ENCODE peak calls at places on chromosomes 12 and 14, in six cellular contexts. H is neural progenitor cell, E is Karpas-422, S is endothelial cell of umbilical vein, W is DND-41, J is H1. G is an unnamed sample.

GRCh38 chr12:42977451-42978230 is 388.1 kb upstream of the PRICKLE1 start:
- DNase-seq in J (no peak), W (no peak), S (no peak), E (no peak), H (no peak), G (no peak)

GRCh38 chr12:115375188-115375991 is 691.4 kb upstream of the TBX3 start:
- DNase-seq in J (no peak), S (no peak), H (no peak), W (peak), E (no peak), G (no peak)

GRCh38 chr12:81450920-81451739 is 308.0 kb downstream of the PPFIA2 start:
- DNase-seq in S (peak), W (peak), J (peak), H (peak), E (peak), G (peak)

GRCh38 chr12:130952106-130952505 is 1.6 kb upstream of the ADGRD1 start:
- DNase-seq in S (no peak), W (no peak), J (no peak), H (no peak), E (no peak), G (no peak)

GRCh38 chr12:89529738-89530137 is 3.9 kb upstream of the POC1B start:
- DNase-seq in H (peak), W (no peak), E (peak), S (peak), J (no peak), G (peak)

GRCh38 chr14:63180017-63180416 is 24.2 kb upstream of the RHOJ start:
- DNase-seq in H (no peak), J (no peak), E (no peak), S (no peak), W (no peak), G (no peak)

GRCh38 chr14:50362791-50363733 is 33.6 kb downstream of the CDKL1 start:
- DNase-seq in H (no peak), J (no peak), S (no peak), W (peak), E (peak), G (no peak)

GRCh38 chr14:35254736-35255135 is 37.4 kb upstream of the PSMA6 start:
- DNase-seq in E (no peak), S (no peak), W (no peak), J (no peak), H (no peak), G (no peak)

GRCh38 chr14:45085004-45085403 is 1.1 kb downstream of the PRPF39 start:
- DNase-seq in J (no peak), H (peak), W (no peak), E (peak), S (peak), G (no peak)

GRCh38 chr14:85058170-85058569 is 471.8 kb upstream of the FLRT2 start:
- DNase-seq in J (no peak), E (no peak), S (no peak), W (no peak), H (no peak), G (no peak)

GRCh38 chr14:41144370-41144769 is 462.3 kb upstream of the LRFN5 start:
- DNase-seq in S (no peak), H (no peak), J (no peak), W (no peak), E (no peak), G (no peak)

GRCh38 chr14:70882771-70883492 is 24.3 kb upstream of the PCNX1 start:
- DNase-seq in E (no peak), H (no peak), S (peak), J (no peak), W (no peak), G (no peak)

GRCh38 chr12:13628067-13628466 is 353.3 kb downstream of the GRIN2B start:
- DNase-seq in E (no peak), H (no peak), W (no peak), S (no peak), J (no peak), G (no peak)

GRCh38 chr12:115687094-115687493 is 590.4 kb downstream of the MED13L start:
- DNase-seq in J (no peak), S (no peak), W (no peak), H (no peak), E (no peak), G (no peak)

GRCh38 chr12:121781751-121782615 is 11.5 kb downstream of the RHOF start:
- DNase-seq in S (no peak), E (peak), H (peak), J (no peak), W (no peak), G (no peak)

GRCh38 chr12:51025182-51025747 is 919 bp downstream of the SLC11A2 start:
- DNase-seq in J (no peak), W (no peak), E (peak), S (peak), H (no peak), G (no peak)

GRCh38 chr12:51020448-51021182 is 5.6 kb downstream of the SLC11A2 start:
- DNase-seq in S (no peak), W (peak), H (no peak), J (no peak), E (no peak), G (no peak)

GRCh38 chr12:51021694-51022093 is 4.5 kb downstream of the SLC11A2 start:
- DNase-seq in S (no peak), J (no peak), E (no peak), H (no peak), W (peak), G (no peak)

GRCh38 chr12:51025748-51026654 is at the start of gene SLC11A2:
- DNase-seq in S (peak), E (peak), W (peak), H (peak), J (peak), G (peak)

DNA sequence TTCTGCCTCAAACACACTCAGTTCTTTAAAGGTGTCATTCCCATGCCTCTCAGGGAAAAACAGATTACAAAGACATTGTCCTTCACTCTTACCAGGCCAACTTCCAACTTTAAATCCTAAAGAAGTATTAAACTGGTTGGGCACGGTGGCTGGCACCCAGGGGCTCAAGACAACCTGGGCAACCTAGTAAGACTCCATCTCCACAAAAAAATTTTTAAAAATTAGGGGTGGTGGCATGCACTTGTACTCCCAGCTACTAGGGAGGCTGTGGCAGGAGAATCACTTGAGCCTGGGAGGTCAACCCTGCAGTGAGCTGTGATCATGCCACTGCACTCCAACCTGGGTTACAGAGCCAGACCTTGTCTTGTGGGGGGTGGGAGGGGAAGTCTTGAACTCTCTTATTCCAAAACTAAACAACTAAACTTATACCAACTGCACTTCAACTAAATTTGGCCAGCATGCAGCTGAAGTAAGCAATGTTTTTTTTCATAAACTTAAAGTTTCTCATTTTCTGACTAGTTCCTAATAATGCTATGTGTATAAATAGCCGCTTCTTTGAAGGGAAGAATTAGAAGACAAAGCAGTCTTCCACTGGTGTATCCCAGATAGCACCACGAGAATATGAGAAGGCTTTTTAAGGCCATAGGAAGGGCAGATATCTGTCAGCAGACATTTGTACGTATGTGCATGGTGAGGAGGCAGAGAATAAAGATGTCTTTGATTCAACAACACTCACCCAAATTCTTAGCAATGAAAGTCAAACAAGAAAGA is 2.4 kb downstream of the SLC11A2 start:
- DNase-seq in E (no peak), J (no peak), S (peak), W (no peak), H (no peak), G (no peak)
- H3K9ac ChIP-seq in E (peak), J (no peak), S (peak), W (peak), H (no peak), G (no peak)

GRCh38 chr14:56487761-56488160 is 91.8 kb upstream of the TMEM260 start:
- DNase-seq in W (no peak), H (no peak), S (no peak), E (no peak), J (no peak), G (no peak)

GRCh38 chr14:56490379-56490778 is 89.2 kb upstream of the TMEM260 start:
- DNase-seq in S (peak), E (peak), W (no peak), J (no peak), H (peak), G (no peak)

GRCh38 chr14:56491299-56492285 is 88.0 kb upstream of the TMEM260 start:
- DNase-seq in H (peak), W (peak), S (peak), J (peak), E (peak), G (peak)

GRCh38 chr14:56488306-56488705 is 91.3 kb upstream of the TMEM260 start:
- DNase-seq in E (no peak), H (no peak), W (no peak), J (no peak), S (no peak), G (no peak)

GRCh38 chr14:56487090-56487667 is 92.4 kb upstream of the TMEM260 start:
- DNase-seq in S (peak), H (peak), W (no peak), E (no peak), J (no peak), G (no peak)
- H3K9ac ChIP-seq in S (no peak), H (no peak), W (no peak), E (no peak), J (no peak), G (no peak)

DNA sequence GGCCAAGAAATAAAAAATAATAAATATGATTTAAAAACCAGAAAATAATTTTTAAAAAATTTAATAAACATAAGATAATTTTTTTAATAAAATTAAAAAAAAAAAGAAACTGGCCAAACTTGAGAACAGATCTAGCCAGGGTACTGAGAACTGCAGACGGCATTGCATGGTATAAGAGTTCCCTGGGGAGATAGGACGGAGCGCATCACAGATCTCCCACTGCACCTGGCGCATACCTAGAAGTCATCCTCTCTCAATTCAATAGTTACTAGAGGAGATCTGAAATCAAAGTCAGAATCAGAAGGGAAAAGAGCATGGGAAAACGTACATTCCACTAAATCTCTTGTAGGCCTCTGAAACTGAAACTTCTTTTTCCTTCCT is 58.9 kb upstream of the BCL2L14 start:
- DNase-seq in W (no peak), E (peak), H (no peak), S (no peak), J (no peak), G (no peak)
- H3K9ac ChIP-seq in W (no peak), E (no peak), H (no peak), S (no peak), J (no peak), G (no peak)

DNA sequence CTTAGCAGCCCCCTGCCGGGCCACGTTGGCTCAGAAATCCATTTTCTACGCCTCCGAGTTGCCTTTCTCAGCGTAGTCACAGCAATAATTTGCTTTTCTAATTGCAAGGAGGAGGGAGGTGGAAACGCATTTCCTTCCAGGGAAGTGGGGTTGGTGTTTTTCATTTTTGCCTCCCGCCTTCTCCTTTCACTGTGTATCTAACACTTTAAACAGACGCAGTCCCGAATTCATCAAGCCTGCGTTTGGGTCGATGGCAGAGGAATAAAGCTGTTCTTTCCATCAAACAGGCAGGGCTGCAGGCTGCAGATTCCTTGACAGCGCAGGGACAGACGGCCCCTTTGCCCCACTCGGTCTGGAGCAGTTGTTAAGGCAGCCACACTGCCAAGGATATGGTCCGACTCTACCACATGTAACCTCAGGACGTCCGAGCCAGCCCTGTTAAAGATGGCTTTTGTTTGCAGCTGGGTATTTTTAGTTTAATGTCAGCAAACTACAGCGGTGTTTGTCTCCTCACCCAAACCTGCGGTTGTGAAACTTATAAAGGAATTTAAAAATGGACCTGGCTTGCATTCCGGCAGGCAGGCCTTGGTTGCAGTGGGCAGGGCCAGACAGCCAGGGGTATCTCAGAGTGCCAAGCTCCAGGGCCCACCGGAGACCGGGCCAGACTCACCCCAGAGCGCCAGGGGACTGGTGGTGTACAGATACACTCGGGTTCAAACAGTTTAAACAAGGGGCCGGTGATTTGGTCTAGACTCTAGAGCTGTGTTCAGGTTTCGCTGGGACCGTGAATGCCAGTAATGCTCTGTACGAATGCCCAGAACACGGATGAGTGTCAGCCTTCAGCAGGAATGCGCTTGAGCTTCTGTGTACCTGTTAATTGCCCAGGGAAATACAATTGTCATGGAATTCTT is 2.2 kb downstream of the CHST11 start:
- DNase-seq in W (peak), J (peak), S (peak), H (peak), E (no peak), G (no peak)
- H3K9ac ChIP-seq in W (peak), J (no peak), S (peak), H (no peak), E (no peak), G (peak)

GRCh38 chr14:86838363-86838762 is 1154.6 kb downstream of the GALC start:
- DNase-seq in S (no peak), J (no peak), H (no peak), W (peak), E (no peak), G (no peak)
- H3K9ac ChIP-seq in S (no peak), J (no peak), H (no peak), W (no peak), E (no peak), G (no peak)